ENCODE peak calls at places on chromosomes 1 and 21, in six cellular contexts. M is activated CD8-positive, alpha-beta memory T cell treated with anti-CD3 and anti-CD28 coated beads for 48 hours; E is Panc1; B is stimulated activated CD4-positive, alpha-beta T cell treated with anti-CD3 and anti-CD28 coated beads, TNF-alpha, amount 100 ng/mL, for 4 hours; V is fibroblast of pulmonary artery; A is A549. S is an unnamed sample.

GRCh38 chr21:33058468-33059318 is 11.2 kb upstream of the OLIG1 start:
- DNase-seq in M (no peak), E (no peak), B (no peak), V (no peak), A (no peak), S (no peak)

GRCh38 chr1:216832192-216832591 is 109.0 kb upstream of the ESRRG start:
- DNase-seq in M (no peak), E (no peak), B (no peak), V (no peak), A (no peak), S (no peak)

GRCh38 chr21:32333953-32334673 is 35.5 kb downstream of the MRAP start:
- DNase-seq in M (no peak), E (no peak), B (no peak), V (no peak), A (no peak), S (no peak)

GRCh38 chr1:70033934-70034333 is 171.4 kb downstream of the LRRC40 start:
- DNase-seq in M (no peak), E (no peak), B (no peak), V (no peak), A (no peak), S (no peak)

GRCh38 chr1:215321802-215322201 is 239.3 kb downstream of the KCNK2 start:
- DNase-seq in M (no peak), E (no peak), B (no peak), V (no peak), A (no peak), S (no peak)

GRCh38 chr1:206555473-206555935 is 48.2 kb downstream of the RASSF5 start:
- DNase-seq in M (no peak), E (no peak), B (no peak), V (no peak), A (no peak), S (no peak)

GRCh38 chr1:161166669-161167548 is 683 bp downstream of the PPOX start:
- DNase-seq in M (no peak), E (no peak), B (no peak), V (no peak), A (no peak), S (no peak)

GRCh38 chr1:238898856-238899255 is 487.5 kb upstream of the CHRM3 start:
- DNase-seq in M (no peak), E (no peak), B (no peak), V (no peak), A (no peak), S (no peak)

GRCh38 chr1:77018386-77019156 is 151.3 kb downstream of the ST6GALNAC5 start:
- DNase-seq in M (no peak), E (no peak), B (no peak), V (no peak), A (no peak), S (no peak)

GRCh38 chr1:19610282-19610978 is 33.7 kb upstream of the NBL1 start:
- DNase-seq in M (no peak), E (no peak), B (no peak), V (peak), A (no peak), S (no peak)

GRCh38 chr1:44646276-44646675 is 28.0 kb downstream of the TMEM53 start:
- DNase-seq in M (no peak), E (no peak), B (no peak), V (peak), A (no peak), S (no peak)

GRCh38 chr1:42370876-42371549 is 9.6 kb upstream of the RIMKLA start:
- DNase-seq in M (no peak), E (no peak), B (no peak), V (no peak), A (no peak), S (no peak)

GRCh38 chr1:5244631-5245285 is 590.3 kb downstream of the AJAP1 start:
- DNase-seq in M (no peak), E (no peak), B (no peak), V (no peak), A (no peak), S (no peak)

GRCh38 chr1:197671920-197672319 is 103.4 kb downstream of the DENND1B start:
- DNase-seq in M (no peak), E (no peak), B (no peak), V (no peak), A (no peak), S (no peak)

GRCh38 chr1:62301726-62302390 is 17.4 kb downstream of the KANK4 start:
- DNase-seq in M (no peak), E (no peak), B (no peak), V (no peak), A (no peak), S (no peak)

S was measured in activated T-helper 9 cell treated with anti-CD3 and anti-CD28 coated beads, Interleukin-2, amount 50 U/mL, for 16 hours.